ENCODE peak calls at places on chromosome 7, in six cellular contexts. C, W, Z, U, N and G are unnamed samples.

GRCh38 chr7:5374464-5374863 is 49.2 kb downstream of the TNRC18 start:
- DNase-seq in C (no peak), W (no peak), Z (no peak), U (no peak), N (no peak), G (no peak)

GRCh38 chr7:72087926-72088325 is 324.2 kb downstream of the CALN1 start:
- DNase-seq in C (no peak), W (no peak), Z (no peak), U (no peak), N (no peak), G (no peak)

GRCh38 chr7:37354661-37355131 is 94.0 kb downstream of the ELMO1 start:
- DNase-seq in C (peak; percentile 73), W (no peak), Z (peak; percentile 68), U (peak; percentile 38), N (peak; percentile 95), G (peak; percentile 30)

GRCh38 chr7:105346593-105347322 is 42.0 kb downstream of the SRPK2 start:
- DNase-seq in C (no peak), W (no peak), Z (no peak), U (no peak), N (no peak), G (peak; percentile 42)

GRCh38 chr7:116561697-116562483 is 37.1 kb downstream of the CAV1 start:
- DNase-seq in C (no peak), W (no peak), Z (peak; percentile 83), U (no peak), N (no peak), G (no peak)

GRCh38 chr7:117777335-117778150 is 95.7 kb downstream of the CTTNBP2 start:
- DNase-seq in C (no peak), W (no peak), Z (no peak), U (no peak), N (no peak), G (no peak)

GRCh38 chr7:108051449-108051848 is 48.5 kb upstream of the LAMB1 start:
- DNase-seq in C (peak; percentile 18), W (no peak), Z (peak; percentile 46), U (no peak), N (no peak), G (peak; percentile 44)

GRCh38 chr7:1050254-1050906 is 6.0 kb downstream of the GPR146 start:
- DNase-seq in C (no peak), W (no peak), Z (no peak), U (no peak), N (no peak), G (no peak)

GRCh38 chr7:24777811-24778210 is 20.5 kb upstream of the GSDME start:
- DNase-seq in C (no peak), W (no peak), Z (peak; percentile 53), U (no peak), N (no peak), G (no peak)

GRCh38 chr7:41134242-41134872 is 568.5 kb downstream of the INHBA start:
- DNase-seq in C (peak; percentile 16), W (no peak), Z (peak; percentile 53), U (no peak), N (no peak), G (peak; percentile 43)
- H3K4me3 ChIP-seq in C (no peak overlapping the region), W (no peak overlapping the region), Z (no peak overlapping the region), U (no peak overlapping the region), N (no peak overlapping the region), G (no peak overlapping the region)

GRCh38 chr7:93245525-93246432 is 13.6 kb downstream of the VPS50 start:
- DNase-seq in C (peak; percentile 62), W (no peak), Z (peak; percentile 69), U (no peak), N (no peak), G (peak; percentile 54)

DNA sequence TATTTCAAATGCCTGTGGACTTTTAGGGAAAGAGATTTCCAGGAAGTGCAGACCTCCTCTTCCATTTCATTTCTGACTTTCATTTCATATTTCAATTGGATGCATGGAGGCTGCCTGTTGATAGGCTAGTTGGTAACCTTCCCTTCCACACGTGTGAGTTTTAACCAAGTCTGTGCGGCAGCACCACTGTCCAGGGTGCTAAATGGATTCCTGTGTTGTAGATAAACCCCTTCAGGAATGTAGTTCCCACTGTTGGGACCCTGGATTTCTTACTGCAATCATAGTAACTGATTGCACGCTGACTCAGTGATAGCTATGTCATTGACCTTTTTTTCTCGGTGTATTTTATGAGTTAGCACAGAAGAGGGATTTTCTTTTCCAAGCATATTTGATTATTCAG is 17.6 kb downstream of the VPS50 start:
- DNase-seq in C (peak; percentile 71), W (no peak), Z (peak; percentile 51), U (no peak), N (no peak), G (peak; percentile 64)
- TF ChIP-seq CTCF in C (no peak), W (no peak), Z (no peak), U (no peak), N (no peak), G (no peak)

GRCh38 chr7:30754315-30754877 is 2.5 kb downstream of the INMT start:
- DNase-seq in C (no peak), W (no peak), Z (no peak), U (no peak), N (no peak), G (no peak)
- H3K4me3 ChIP-seq in C (no peak overlapping the region), W (no peak overlapping the region), Z (no peak overlapping the region), U (no peak overlapping the region), N (no peak overlapping the region), G (no peak overlapping the region)

DNA sequence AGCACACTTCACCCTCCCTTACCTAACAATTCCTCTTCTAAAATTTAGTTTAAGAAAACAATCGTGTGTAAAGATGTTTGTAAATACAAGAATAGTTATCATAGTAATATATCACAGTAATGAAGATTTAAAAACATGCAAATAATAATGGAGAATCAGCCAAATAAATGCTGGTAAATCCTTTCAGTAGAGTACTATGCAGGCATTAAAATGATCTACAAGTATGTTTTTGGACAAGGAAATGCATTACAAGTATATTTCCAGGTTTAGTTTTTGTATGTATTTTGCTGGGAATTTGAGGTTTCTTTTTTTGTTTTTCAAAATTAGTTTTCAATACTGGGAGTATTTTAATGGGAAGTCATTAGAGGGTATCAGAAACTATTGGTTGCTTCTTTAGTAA is 22.7 kb downstream of the TPST1 start:
- DNase-seq in C (no peak), W (no peak), Z (no peak), U (no peak), N (no peak), G (no peak)
- TF ChIP-seq CTCF in C (no peak), W (no peak), Z (no peak), U (no peak), N (no peak), G (no peak)